ENCODE peak calls at places on chromosomes 4 and X, in five cellular contexts. One of them, this sample, is unnamed.

GRCh38 chr4:84389406-84389805 is 109.7 kb downstream of the NKX6-1 start:
- DNase-seq in Caco-2: no peak
- DNase-seq in upper lobe of right lung: no peak
- DNase-seq in kidney epithelial cell: no peak
- DNase-seq in brain microvascular endothelial cell: peak; percentile 40
- DNase-seq in this sample: no peak

GRCh38 chr4:176902710-176903323 is 110.1 kb upstream of the VEGFC start:
- DNase-seq in kidney epithelial cell: peak; percentile 21
- DNase-seq in upper lobe of right lung: no peak
- DNase-seq in Caco-2: no peak
- DNase-seq in brain microvascular endothelial cell: peak; percentile 78
- DNase-seq in this sample: peak; percentile 85

GRCh38 chrX:2820131-2820771 is 8.5 kb upstream of the GYG2 start:
- DNase-seq in Caco-2: no peak
- DNase-seq in brain microvascular endothelial cell: no peak
- DNase-seq in kidney epithelial cell: no peak
- DNase-seq in upper lobe of right lung: no peak
- DNase-seq in this sample: no peak

GRCh38 chr4:168551211-168551610 is 54.4 kb downstream of the PALLD start:
- DNase-seq in upper lobe of right lung: no peak
- DNase-seq in kidney epithelial cell: no peak
- DNase-seq in brain microvascular endothelial cell: no peak
- DNase-seq in Caco-2: no peak
- DNase-seq in this sample: peak; percentile 78

GRCh38 chr4:178066338-178066941 is 624.2 kb upstream of the AGA start:
- DNase-seq in kidney epithelial cell: no peak
- DNase-seq in upper lobe of right lung: no peak
- DNase-seq in Caco-2: no peak
- DNase-seq in brain microvascular endothelial cell: no peak
- DNase-seq in this sample: no peak

GRCh38 chr4:6568689-6569332 is 6.2 kb upstream of the MAN2B2 start:
- DNase-seq in Caco-2: no peak
- DNase-seq in upper lobe of right lung: no peak
- DNase-seq in kidney epithelial cell: no peak
- DNase-seq in brain microvascular endothelial cell: peak; percentile 85
- DNase-seq in this sample: no peak

GRCh38 chr4:39514888-39515401 is 12.3 kb downstream of the UGDH start:
- DNase-seq in upper lobe of right lung: peak; percentile 72
- DNase-seq in Caco-2: peak; percentile 75
- DNase-seq in kidney epithelial cell: no peak
- DNase-seq in brain microvascular endothelial cell: no peak
- DNase-seq in this sample: no peak

GRCh38 chr4:128480945-128481344 is 193.3 kb upstream of the PGRMC2 start:
- DNase-seq in Caco-2: no peak
- DNase-seq in upper lobe of right lung: no peak
- DNase-seq in kidney epithelial cell: no peak
- DNase-seq in brain microvascular endothelial cell: no peak
- DNase-seq in this sample: no peak

GRCh38 chr4:23932935-23933334 is 43.1 kb upstream of the PPARGC1A start:
- DNase-seq in Caco-2: no peak
- DNase-seq in upper lobe of right lung: no peak
- DNase-seq in kidney epithelial cell: no peak
- DNase-seq in brain microvascular endothelial cell: no peak
- DNase-seq in this sample: no peak

GRCh38 chr4:3791256-3791655 is 25.1 kb downstream of the ADRA2C start:
- DNase-seq in upper lobe of right lung: no peak
- DNase-seq in brain microvascular endothelial cell: no peak
- DNase-seq in kidney epithelial cell: no peak
- DNase-seq in Caco-2: no peak
- DNase-seq in this sample: no peak

GRCh38 chr4:3638080-3638715 is 106.0 kb upstream of the LRPAP1 start:
- DNase-seq in upper lobe of right lung: no peak
- DNase-seq in brain microvascular endothelial cell: no peak
- DNase-seq in Caco-2: no peak
- DNase-seq in kidney epithelial cell: no peak
- DNase-seq in this sample: no peak

GRCh38 chrX:38312436-38312835 is 14.9 kb downstream of the RPGR start:
- DNase-seq in kidney epithelial cell: peak; percentile 25
- DNase-seq in brain microvascular endothelial cell: peak; percentile 80
- DNase-seq in Caco-2: no peak
- DNase-seq in upper lobe of right lung: no peak
- DNase-seq in this sample: peak; percentile 37

GRCh38 chrX:39157006-39157405 is 355.7 kb downstream of the MID1IP1 start:
- DNase-seq in brain microvascular endothelial cell: no peak
- DNase-seq in upper lobe of right lung: no peak
- DNase-seq in Caco-2: no peak
- DNase-seq in kidney epithelial cell: no peak
- DNase-seq in this sample: no peak

GRCh38 chrX:139112432-139112831 is 400.9 kb upstream of the FGF13 start:
- DNase-seq in kidney epithelial cell: no peak
- DNase-seq in Caco-2: no peak
- DNase-seq in upper lobe of right lung: no peak
- DNase-seq in brain microvascular endothelial cell: no peak
- DNase-seq in this sample: no peak

GRCh38 chr4:1635452-1635851 is 48.7 kb downstream of the FAM53A start:
- DNase-seq in upper lobe of right lung: no peak
- DNase-seq in kidney epithelial cell: no peak
- DNase-seq in Caco-2: peak; percentile 22
- DNase-seq in brain microvascular endothelial cell: no peak
- DNase-seq in this sample: no peak

GRCh38 chrX:107675823-107676555 is 47.7 kb downstream of the PRPS1 start:
- DNase-seq in brain microvascular endothelial cell: peak; percentile 30
- DNase-seq in Caco-2: no peak
- DNase-seq in kidney epithelial cell: no peak
- DNase-seq in upper lobe of right lung: no peak
- DNase-seq in this sample: no peak

GRCh38 chr4:19379318-19379717 is 872.4 kb upstream of the SLIT2 start:
- DNase-seq in upper lobe of right lung: no peak
- DNase-seq in brain microvascular endothelial cell: no peak
- DNase-seq in Caco-2: no peak
- DNase-seq in kidney epithelial cell: no peak
- DNase-seq in this sample: no peak

DNA sequence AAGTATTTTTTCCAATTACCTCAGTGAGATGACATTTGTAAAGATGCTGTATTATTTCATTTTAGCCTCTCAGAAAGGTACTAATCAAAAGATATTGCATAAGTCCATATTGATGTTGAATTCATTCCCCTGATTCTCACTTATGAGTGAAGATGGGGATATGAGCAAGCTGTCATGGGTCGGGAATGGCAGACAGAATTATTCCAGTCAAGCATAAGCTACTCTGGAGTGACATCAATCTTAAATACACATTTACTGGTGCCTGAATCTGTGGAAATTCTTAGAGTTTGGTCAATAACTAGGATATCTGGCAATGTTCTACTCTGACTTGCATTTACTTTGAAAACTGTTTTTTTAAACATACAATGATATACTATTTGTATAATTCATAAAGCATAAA is 283.8 kb upstream of the PCDH7 start:
- DNase-seq in kidney epithelial cell: no peak
- DNase-seq in Caco-2: no peak
- DNase-seq in brain microvascular endothelial cell: no peak
- DNase-seq in upper lobe of right lung: no peak
- DNase-seq in this sample: no peak
- H3K36me3 ChIP-seq in kidney epithelial cell: no peaks in the 10 kb centered on the region
- H3K36me3 ChIP-seq in Caco-2: no peaks in the 10 kb centered on the region
- H3K36me3 ChIP-seq in brain microvascular endothelial cell: no peaks in the 10 kb centered on the region
- H3K36me3 ChIP-seq in upper lobe of right lung: no peaks in the 10 kb centered on the region
- H3K36me3 ChIP-seq in this sample: no peaks in the 10 kb centered on the region

DNA sequence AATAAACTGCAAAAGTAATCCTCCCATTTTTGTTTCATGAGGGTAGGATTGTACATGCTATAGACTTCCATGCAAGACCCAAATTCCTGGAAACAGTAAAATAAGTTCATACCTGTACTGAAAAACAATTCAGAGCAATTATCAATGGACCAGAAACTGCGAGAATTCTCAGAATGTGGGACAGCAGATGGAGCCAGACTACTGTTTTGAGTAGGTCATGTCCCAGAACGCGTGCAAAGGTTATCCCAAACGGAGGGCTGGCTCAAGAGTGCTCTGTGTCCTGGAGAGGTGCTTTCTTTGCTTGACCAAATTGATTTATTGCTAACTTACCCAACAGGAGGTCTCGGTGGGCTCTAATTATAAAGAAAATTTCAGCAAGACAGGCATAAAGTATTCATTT is 1.7 kb upstream of the MAGEH1 start:
- DNase-seq in kidney epithelial cell: no peak
- DNase-seq in brain microvascular endothelial cell: no peak
- DNase-seq in Caco-2: peak; percentile 9
- DNase-seq in upper lobe of right lung: no peak
- DNase-seq in this sample: no peak
- TF ChIP-seq CTCF in kidney epithelial cell: no peak
- TF ChIP-seq CTCF in brain microvascular endothelial cell: peak; percentile 12
- TF ChIP-seq CTCF in Caco-2: peak; percentile 45
- TF ChIP-seq CTCF in upper lobe of right lung: peak; percentile 18
- TF ChIP-seq CTCF in this sample: peak; percentile 32

GRCh38 chr4:26330946-26331345 is 10.1 kb downstream of the RBPJ start:
- DNase-seq in kidney epithelial cell: peak; percentile 31
- DNase-seq in upper lobe of right lung: no peak
- DNase-seq in brain microvascular endothelial cell: no peak
- DNase-seq in Caco-2: no peak
- DNase-seq in this sample: no peak
- H3K4me3 ChIP-seq in kidney epithelial cell: no peak overlapping the region
- H3K4me3 ChIP-seq in upper lobe of right lung: no peak overlapping the region
- H3K4me3 ChIP-seq in brain microvascular endothelial cell: no peak overlapping the region
- H3K4me3 ChIP-seq in Caco-2: no peak overlapping the region
- H3K4me3 ChIP-seq in this sample: no peak overlapping the region

GRCh38 chr4:75752637-75753036 is 28.3 kb downstream of the USO1 start:
- DNase-seq in upper lobe of right lung: no peak
- DNase-seq in kidney epithelial cell: no peak
- DNase-seq in Caco-2: no peak
- DNase-seq in brain microvascular endothelial cell: no peak
- DNase-seq in this sample: no peak
- H3K36me3 ChIP-seq in upper lobe of right lung: peaks cover 41% of the 10 kb centered on the region
- H3K36me3 ChIP-seq in kidney epithelial cell: no peaks in the 10 kb centered on the region
- H3K36me3 ChIP-seq in Caco-2: no peaks in the 10 kb centered on the region
- H3K36me3 ChIP-seq in brain microvascular endothelial cell: peaks cover 28% of the 10 kb centered on the region
- H3K36me3 ChIP-seq in this sample: peaks cover 5% of the 10 kb centered on the region

GRCh38 chr4:112189754-112190153 is 41.8 kb upstream of the AP1AR start:
- DNase-seq in upper lobe of right lung: no peak
- DNase-seq in brain microvascular endothelial cell: no peak
- DNase-seq in Caco-2: no peak
- DNase-seq in kidney epithelial cell: no peak
- DNase-seq in this sample: no peak
- TF ChIP-seq CTCF in upper lobe of right lung: no peak
- TF ChIP-seq CTCF in brain microvascular endothelial cell: peak; percentile 26
- TF ChIP-seq CTCF in Caco-2: peak; percentile 21
- TF ChIP-seq CTCF in kidney epithelial cell: no peak
- TF ChIP-seq CTCF in this sample: peak; percentile 29